ENCODE peak calls at places on chromosomes 11 and 22, in nine cellular contexts. H, W, I, L, M, J, A, U and X are unnamed samples.

GRCh38 chr11:11155962-11156815 is 196.9 kb downstream of the CSNK2A3 start:
- DNase-seq in H (peak), W (no peak), I (peak), L (no peak), M (no peak), J (no peak), A (no peak), U (no peak), X (no peak)

GRCh38 chr22:17272511-17272991 is 53.3 kb upstream of the ADA2 start:
- DNase-seq in H (no peak), W (no peak), I (no peak), L (no peak), M (no peak), J (peak), A (no peak), U (no peak), X (no peak)

GRCh38 chr11:73206751-73207280 is 11.3 kb upstream of the P2RY2 start:
- DNase-seq in H (peak), W (no peak), I (no peak), L (peak), M (no peak), J (no peak), A (no peak), U (no peak), X (no peak)

GRCh38 chr11:103637250-103637649 is 399.2 kb upstream of the DDI1 start:
- DNase-seq in H (peak), W (no peak), I (no peak), L (no peak), M (no peak), J (no peak), A (no peak), U (no peak), X (no peak)

GRCh38 chr22:45336971-45337431 is 27.3 kb downstream of the FAM118A start:
- DNase-seq in H (no peak), W (no peak), I (peak), L (no peak), M (peak), J (peak), A (peak), U (no peak), X (peak)

GRCh38 chr11:9263840-9264380 is 1.2 kb downstream of the DENND5A start:
- DNase-seq in H (peak), W (no peak), I (no peak), L (no peak), M (no peak), J (no peak), A (no peak), U (no peak), X (no peak)

GRCh38 chr11:94144233-94144632 is 15.6 kb downstream of the PANX1 start:
- DNase-seq in H (no peak), W (no peak), I (no peak), L (no peak), M (no peak), J (no peak), A (no peak), U (no peak), X (no peak)

GRCh38 chr22:48240165-48240934 is 1477.9 kb downstream of the TBC1D22A start:
- DNase-seq in H (no peak), W (no peak), I (no peak), L (no peak), M (peak), J (no peak), A (no peak), U (no peak), X (no peak)

GRCh38 chr22:19126309-19126666 is 4.1 kb upstream of the DGCR2 start:
- DNase-seq in H (no peak), W (no peak), I (no peak), L (no peak), M (no peak), J (no peak), A (no peak), U (no peak), X (peak)

GRCh38 chr11:30586251-30587144 is at the start of gene MPPED2:
- DNase-seq in H (no peak), W (peak), I (no peak), L (peak), M (no peak), J (peak), A (no peak), U (peak), X (peak)

GRCh38 chr11:2577071-2578005 is 122.5 kb downstream of the KCNQ1OT1 start:
- DNase-seq in H (no peak), W (no peak), I (no peak), L (no peak), M (no peak), J (peak), A (no peak), U (no peak), X (peak)